ENCODE peak calls at places on chromosomes 13 and 19, in eight cellular contexts. I is IMR-90, G is GM12865, T is uterus, J is psoas muscle, A is OCI-LY7, W is lower lobe of right lung, Y is stomach. V is an unnamed sample.

GRCh38 chr13:74000906-74001305 is 133.3 kb downstream of the KLF12 start:
- DNase-seq in I (no peak), G (no peak), T (no peak), J (no peak), A (no peak), W (no peak), Y (no peak), V (no peak)

GRCh38 chr19:30441011-30441410 is 68.8 kb downstream of the ZNF536 start:
- DNase-seq in I (no peak), G (no peak), T (no peak), J (no peak), A (no peak), W (no peak), Y (no peak), V (no peak)

GRCh38 chr13:44244288-44244687 is 129.3 kb upstream of the SERP2 start:
- DNase-seq in I (peak), G (no peak), T (no peak), J (no peak), A (no peak), W (no peak), Y (no peak), V (peak)

GRCh38 chr13:73273737-73274136 is 214.9 kb downstream of the KLF5 start:
- DNase-seq in I (peak), G (no peak), T (no peak), J (no peak), A (no peak), W (no peak), Y (no peak), V (peak)

GRCh38 chr13:95862401-95862800 is 185.5 kb downstream of the DNAJC3 start:
- DNase-seq in I (peak), G (no peak), T (no peak), J (no peak), A (no peak), W (no peak), Y (no peak), V (peak)

GRCh38 chr13:19607523-19608078 is 25.9 kb upstream of the MPHOSPH8 start:
- DNase-seq in I (no peak), G (no peak), T (no peak), J (no peak), A (no peak), W (no peak), Y (no peak), V (no peak)

GRCh38 chr19:49512970-49513745 is 697 bp downstream of the FCGRT start:
- DNase-seq in I (no peak), G (no peak), T (peak), J (peak), A (peak), W (peak), Y (peak), V (no peak)

GRCh38 chr13:74930402-74931165 is 551.4 kb downstream of the TBC1D4 start:
- DNase-seq in I (peak), G (no peak), T (no peak), J (no peak), A (no peak), W (no peak), Y (no peak), V (peak)

GRCh38 chr13:33612641-33613638 is 205.0 kb upstream of the RFC3 start:
- DNase-seq in I (no peak), G (peak), T (no peak), J (no peak), A (no peak), W (no peak), Y (no peak), V (no peak)

GRCh38 chr13:91323349-91323748 is 24.1 kb upstream of the MIR17HG start:
- DNase-seq in I (no peak), G (no peak), T (no peak), J (no peak), A (no peak), W (no peak), Y (no peak), V (no peak)

GRCh38 chr13:73417012-73417615 is 358.3 kb downstream of the KLF5 start:
- DNase-seq in I (no peak), G (peak), T (no peak), J (no peak), A (peak), W (no peak), Y (no peak), V (peak)

GRCh38 chr19:51135004-51135403 is 7.1 kb upstream of the SIGLEC7 start:
- DNase-seq in I (no peak), G (no peak), T (no peak), J (no peak), A (no peak), W (no peak), Y (no peak), V (no peak)

GRCh38 chr19:51129716-51130115 is 5.0 kb downstream of the SIGLEC9 start:
- DNase-seq in I (no peak), G (no peak), T (no peak), J (no peak), A (no peak), W (no peak), Y (no peak), V (no peak)

GRCh38 chr19:51128227-51128626 is 3.5 kb downstream of the SIGLEC9 start:
- DNase-seq in I (no peak), G (no peak), T (no peak), J (no peak), A (no peak), W (no peak), Y (no peak), V (no peak)

GRCh38 chr19:51127755-51128154 is 3.0 kb downstream of the SIGLEC9 start:
- DNase-seq in I (peak), G (no peak), T (no peak), J (no peak), A (no peak), W (no peak), Y (no peak), V (peak)

DNA sequence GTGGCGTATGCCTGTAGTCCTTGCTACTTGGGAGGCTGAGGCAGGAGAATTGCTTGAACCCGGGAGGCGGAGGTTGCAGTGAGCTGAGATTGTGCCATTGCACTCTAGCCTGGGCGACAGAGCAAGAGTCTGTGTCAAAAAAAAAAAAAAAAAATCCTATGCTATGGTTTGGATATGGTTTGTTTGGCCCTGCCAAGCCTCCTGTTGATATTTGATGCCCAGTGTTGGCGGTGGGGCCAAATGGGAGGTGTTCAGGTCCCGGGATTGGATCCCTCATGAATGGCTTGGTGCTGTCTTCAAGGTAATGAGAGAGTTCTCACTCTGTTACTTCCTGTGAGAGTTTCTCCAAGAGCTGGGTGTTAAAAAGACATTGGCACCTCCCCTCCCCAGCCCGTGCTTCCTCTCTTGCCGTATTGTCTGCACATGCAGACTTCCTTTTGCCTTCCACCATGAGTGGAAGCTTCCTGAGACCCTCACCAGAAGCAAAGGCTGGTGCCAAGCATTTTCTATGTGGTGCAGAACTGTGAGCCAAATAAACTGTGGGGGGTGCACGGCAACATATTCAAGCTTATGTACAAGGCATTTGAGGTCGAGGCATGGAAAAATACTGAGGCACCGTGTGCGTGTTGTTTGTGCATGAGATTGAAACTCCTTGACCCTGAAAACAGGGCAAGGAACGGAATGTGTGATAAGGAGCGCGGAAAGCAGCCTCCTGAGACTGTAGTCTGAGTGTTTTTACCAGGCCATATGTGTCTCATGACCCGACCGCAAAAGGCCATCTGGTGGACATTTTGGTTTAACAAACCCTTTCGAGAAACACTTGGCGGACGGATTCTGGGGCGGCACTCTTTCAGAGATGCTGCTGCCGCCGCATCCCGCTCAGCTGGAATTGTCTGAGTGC is 7.3 kb downstream of the SIGLEC9 start:
- DNase-seq in I (peak), G (no peak), T (no peak), J (no peak), A (no peak), W (peak), Y (peak), V (peak)
- H3K4me3 ChIP-seq in I (no peak), G (no peak), T (no peak), J (no peak), A (no peak), W (peak), Y (no peak), V (no peak)

DNA sequence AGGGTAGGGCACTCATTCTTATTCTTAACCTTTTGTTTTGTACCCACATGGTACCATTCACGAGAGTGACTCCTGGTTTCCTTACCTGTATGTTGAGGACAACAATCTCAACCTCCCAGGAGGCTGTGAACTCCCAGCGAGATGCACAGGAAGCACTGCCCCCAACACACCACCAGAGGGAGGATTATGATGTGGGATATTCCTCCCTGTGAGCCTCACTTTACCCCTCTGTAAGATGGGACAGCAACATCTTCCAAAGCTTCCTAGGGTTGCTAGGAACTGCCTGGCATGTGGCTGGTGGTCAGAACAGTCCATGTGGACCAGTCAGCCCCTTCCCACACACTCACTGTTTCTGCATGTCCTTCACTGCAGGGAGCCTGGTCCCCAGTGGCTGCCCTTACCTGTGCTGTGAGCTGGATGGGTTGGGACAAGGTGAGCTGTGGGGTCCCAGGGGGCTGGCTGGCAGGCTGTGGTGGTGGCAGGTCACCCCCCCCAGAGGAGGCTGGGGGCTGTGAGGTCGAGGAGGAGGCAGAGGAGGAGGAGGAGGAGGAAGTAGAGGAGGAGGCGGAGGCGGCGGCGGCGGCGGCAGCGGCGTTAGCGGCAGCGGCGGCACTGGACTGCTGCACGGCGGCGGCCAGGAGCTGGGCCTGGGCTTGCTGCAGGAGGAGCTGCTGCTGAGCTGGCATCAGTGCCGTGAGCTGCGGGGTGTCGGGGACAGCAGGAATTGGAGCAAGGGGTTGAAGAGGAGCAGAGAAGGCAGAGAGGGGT is 15.8 kb downstream of the POU2F2 start:
- DNase-seq in I (no peak), G (no peak), T (no peak), J (peak), A (no peak), W (no peak), Y (no peak), V (no peak)
- TF ChIP-seq CTCF in I (no peak), G (peak), T (no peak), J (no peak), A (peak), W (no peak), Y (no peak), V (peak)

GRCh38 chr19:40808021-40808325 is 9.0 kb downstream of the EGLN2 start:
- DNase-seq in I (no peak), G (no peak), T (peak), J (no peak), A (no peak), W (no peak), Y (no peak), V (no peak)
- H3K4me3 ChIP-seq in I (no peak), G (no peak), T (no peak), J (no peak), A (no peak), W (no peak), Y (no peak), V (no peak)

GRCh38 chr13:107119989-107120881 is 552.3 kb upstream of the ARGLU1 start:
- DNase-seq in I (no peak), G (no peak), T (no peak), J (no peak), A (no peak), W (no peak), Y (no peak), V (no peak)

GRCh38 chr13:107121793-107122192 is 553.9 kb upstream of the ARGLU1 start:
- DNase-seq in I (no peak), G (no peak), T (no peak), J (no peak), A (no peak), W (no peak), Y (no peak), V (no peak)

GRCh38 chr13:107124730-107125129 is 556.8 kb upstream of the ARGLU1 start:
- DNase-seq in I (no peak), G (no peak), T (no peak), J (no peak), A (no peak), W (no peak), Y (no peak), V (no peak)

GRCh38 chr13:107124129-107124718 is 556.3 kb upstream of the ARGLU1 start:
- DNase-seq in I (peak), G (no peak), T (no peak), J (no peak), A (peak), W (no peak), Y (no peak), V (peak)
- TF ChIP-seq CTCF in I (peak), G (peak), T (peak), J (peak), A (peak), W (peak), Y (peak), V (peak)

GRCh38 chr19:55146078-55146647 is 2.8 kb downstream of the TNNT1 start:
- DNase-seq in I (no peak), G (no peak), T (no peak), J (no peak), A (peak), W (no peak), Y (no peak), V (peak)

GRCh38 chr19:55145241-55145640 is 3.8 kb downstream of the TNNT1 start:
- DNase-seq in I (no peak), G (no peak), T (no peak), J (no peak), A (no peak), W (no peak), Y (no peak), V (no peak)

GRCh38 chr19:55149078-55150003 is at the start of gene TNNT1:
- DNase-seq in I (no peak), G (no peak), T (no peak), J (peak), A (no peak), W (no peak), Y (no peak), V (no peak)

GRCh38 chr19:55147408-55148251 is 1.4 kb downstream of the TNNT1 start:
- DNase-seq in I (no peak), G (no peak), T (no peak), J (peak), A (no peak), W (no peak), Y (no peak), V (no peak)

DNA sequence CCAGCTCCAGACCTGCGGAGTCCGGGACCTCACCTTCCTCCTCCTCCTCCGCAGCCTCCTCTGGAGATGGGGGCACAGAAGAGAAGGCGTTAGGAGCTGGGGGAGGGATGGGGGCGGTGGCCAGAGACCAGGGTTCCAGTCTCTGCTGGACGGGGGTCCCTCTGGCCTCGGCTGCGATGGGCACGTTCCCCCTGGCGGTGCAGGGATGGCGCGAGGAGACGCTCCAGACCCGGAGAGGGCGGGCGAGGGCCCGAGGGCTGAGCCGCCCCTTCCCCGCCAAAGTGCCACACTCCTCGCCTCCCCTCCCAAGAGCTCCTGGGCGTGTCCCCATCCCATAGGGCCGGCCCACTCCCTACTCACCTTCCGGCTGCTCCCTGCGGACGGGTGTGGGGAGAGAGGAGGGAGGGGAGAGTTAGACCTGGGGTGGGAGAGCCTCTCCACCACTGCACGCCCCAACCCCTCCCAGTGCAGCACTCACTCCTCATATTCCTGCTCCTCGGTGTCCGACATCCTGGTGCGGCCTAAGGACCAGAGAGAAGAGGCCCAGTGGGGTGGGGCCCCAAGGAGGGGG is 2.3 kb downstream of the TNNT1 start:
- DNase-seq in I (no peak), G (no peak), T (no peak), J (peak), A (peak), W (no peak), Y (no peak), V (no peak)
- H3K4me3 ChIP-seq in I (no peak), G (no peak), T (no peak), J (peak), A (peak), W (peak), Y (peak), V (no peak)

GRCh38 chr19:23071087-23071511 is 45.7 kb upstream of the ZNF730 start:
- DNase-seq in I (peak), G (no peak), T (no peak), J (no peak), A (no peak), W (no peak), Y (no peak), V (peak)

GRCh38 chr19:23065306-23065705 is 51.5 kb upstream of the ZNF730 start:
- DNase-seq in I (no peak), G (no peak), T (no peak), J (no peak), A (no peak), W (no peak), Y (no peak), V (no peak)

GRCh38 chr19:23075031-23075733 is 41.6 kb upstream of the ZNF730 start:
- DNase-seq in I (peak), G (peak), T (peak), J (peak), A (peak), W (peak), Y (no peak), V (peak)

GRCh38 chr19:23070353-23070781 is 46.5 kb upstream of the ZNF730 start:
- DNase-seq in I (peak), G (peak), T (peak), J (peak), A (no peak), W (no peak), Y (no peak), V (peak)
- TF ChIP-seq CTCF in I (peak), G (peak), T (peak), J (peak), A (peak), W (peak), Y (peak), V (peak)